ENCODE peak calls at places on chromosome 15, in four cellular contexts. One of them, this sample, is unnamed.

GRCh38 chr15:91849749-91850161 is 3.8 kb upstream of the SLCO3A1 start:
- DNase-seq in central memory CD4-positive, alpha-beta T cell: peak
- DNase-seq in aorta: no peak
- DNase-seq in activated CD4-positive, CD25-positive, alpha-beta regulatory T cell: no peak
- DNase-seq in this sample: no peak

GRCh38 chr15:68241088-68241935 is 11.8 kb upstream of the CLN6 start:
- DNase-seq in central memory CD4-positive, alpha-beta T cell: no peak
- DNase-seq in aorta: no peak
- DNase-seq in activated CD4-positive, CD25-positive, alpha-beta regulatory T cell: no peak
- DNase-seq in this sample: no peak

GRCh38 chr15:28915935-28916334 is 30.2 kb downstream of the APBA2 start:
- DNase-seq in central memory CD4-positive, alpha-beta T cell: no peak
- DNase-seq in aorta: peak
- DNase-seq in activated CD4-positive, CD25-positive, alpha-beta regulatory T cell: no peak
- DNase-seq in this sample: peak

GRCh38 chr15:82132742-82133141 is 86.9 kb upstream of the MEX3B start:
- DNase-seq in central memory CD4-positive, alpha-beta T cell: no peak
- DNase-seq in aorta: no peak
- DNase-seq in activated CD4-positive, CD25-positive, alpha-beta regulatory T cell: no peak
- DNase-seq in this sample: no peak

GRCh38 chr15:84868037-84868880 is 16.2 kb upstream of the SLC28A1 start:
- DNase-seq in central memory CD4-positive, alpha-beta T cell: no peak
- DNase-seq in aorta: no peak
- DNase-seq in activated CD4-positive, CD25-positive, alpha-beta regulatory T cell: no peak
- DNase-seq in this sample: no peak

GRCh38 chr15:42727740-42728355 is 9.1 kb downstream of the CDAN1 start:
- DNase-seq in central memory CD4-positive, alpha-beta T cell: no peak
- DNase-seq in aorta: no peak
- DNase-seq in activated CD4-positive, CD25-positive, alpha-beta regulatory T cell: no peak
- DNase-seq in this sample: no peak

GRCh38 chr15:68465861-68466560 is 34.0 kb upstream of the ITGA11 start:
- DNase-seq in central memory CD4-positive, alpha-beta T cell: no peak
- DNase-seq in aorta: no peak
- DNase-seq in activated CD4-positive, CD25-positive, alpha-beta regulatory T cell: no peak
- DNase-seq in this sample: no peak

GRCh38 chr15:94230886-94231727 is at the start of gene MCTP2:
- DNase-seq in central memory CD4-positive, alpha-beta T cell: peak
- DNase-seq in aorta: peak
- DNase-seq in activated CD4-positive, CD25-positive, alpha-beta regulatory T cell: peak
- DNase-seq in this sample: peak

GRCh38 chr15:70013647-70014310 is 83.9 kb downstream of the TLE3 start:
- DNase-seq in central memory CD4-positive, alpha-beta T cell: no peak
- DNase-seq in aorta: no peak
- DNase-seq in activated CD4-positive, CD25-positive, alpha-beta regulatory T cell: no peak
- DNase-seq in this sample: no peak

GRCh38 chr15:35665855-35666536 is 120.0 kb upstream of the DPH6 start:
- DNase-seq in central memory CD4-positive, alpha-beta T cell: no peak
- DNase-seq in aorta: no peak
- DNase-seq in activated CD4-positive, CD25-positive, alpha-beta regulatory T cell: no peak
- DNase-seq in this sample: no peak

GRCh38 chr15:67931861-67932260 is 92.0 kb upstream of the RNU6-1 start:
- DNase-seq in central memory CD4-positive, alpha-beta T cell: no peak
- DNase-seq in aorta: no peak
- DNase-seq in activated CD4-positive, CD25-positive, alpha-beta regulatory T cell: no peak
- DNase-seq in this sample: no peak

GRCh38 chr15:56371495-56372147 is 6.4 kb downstream of the TEX9 start:
- DNase-seq in central memory CD4-positive, alpha-beta T cell: no peak
- DNase-seq in aorta: no peak
- DNase-seq in activated CD4-positive, CD25-positive, alpha-beta regulatory T cell: no peak
- DNase-seq in this sample: no peak

GRCh38 chr15:28271697-28272250 is 50.2 kb downstream of the HERC2 start:
- DNase-seq in central memory CD4-positive, alpha-beta T cell: no peak
- DNase-seq in aorta: no peak
- DNase-seq in activated CD4-positive, CD25-positive, alpha-beta regulatory T cell: no peak
- DNase-seq in this sample: no peak

GRCh38 chr15:42092666-42093445 is 1.5 kb downstream of the PLA2G4D start:
- DNase-seq in central memory CD4-positive, alpha-beta T cell: no peak
- DNase-seq in aorta: no peak
- DNase-seq in activated CD4-positive, CD25-positive, alpha-beta regulatory T cell: no peak
- DNase-seq in this sample: no peak

GRCh38 chr15:63831041-63831440 is 2.7 kb downstream of the HERC1 start:
- DNase-seq in central memory CD4-positive, alpha-beta T cell: no peak
- DNase-seq in aorta: no peak
- DNase-seq in activated CD4-positive, CD25-positive, alpha-beta regulatory T cell: no peak
- DNase-seq in this sample: no peak

GRCh38 chr15:83398591-83398990 is 48.5 kb upstream of the SH3GL3 start:
- DNase-seq in central memory CD4-positive, alpha-beta T cell: no peak
- DNase-seq in aorta: no peak
- DNase-seq in activated CD4-positive, CD25-positive, alpha-beta regulatory T cell: no peak
- DNase-seq in this sample: no peak

GRCh38 chr15:39888809-39889208 is 31.3 kb downstream of the GPR176 start:
- DNase-seq in central memory CD4-positive, alpha-beta T cell: no peak
- DNase-seq in aorta: no peak
- DNase-seq in activated CD4-positive, CD25-positive, alpha-beta regulatory T cell: no peak
- DNase-seq in this sample: no peak

GRCh38 chr15:99211926-99212325 is 37.5 kb downstream of the TTC23 start:
- DNase-seq in central memory CD4-positive, alpha-beta T cell: no peak
- DNase-seq in aorta: no peak
- DNase-seq in activated CD4-positive, CD25-positive, alpha-beta regulatory T cell: no peak
- DNase-seq in this sample: no peak

GRCh38 chr15:58546635-58547627 is 115.1 kb downstream of the LIPC start:
- DNase-seq in central memory CD4-positive, alpha-beta T cell: no peak
- DNase-seq in aorta: peak
- DNase-seq in activated CD4-positive, CD25-positive, alpha-beta regulatory T cell: no peak
- DNase-seq in this sample: no peak

GRCh38 chr15:74768771-74769342 is 13.0 kb upstream of the CSK start:
- DNase-seq in central memory CD4-positive, alpha-beta T cell: peak
- DNase-seq in aorta: peak
- DNase-seq in activated CD4-positive, CD25-positive, alpha-beta regulatory T cell: peak
- DNase-seq in this sample: no peak

GRCh38 chr15:84715442-84716035 is 400 bp downstream of the SEC11A start:
- DNase-seq in central memory CD4-positive, alpha-beta T cell: no peak
- DNase-seq in aorta: no peak
- DNase-seq in activated CD4-positive, CD25-positive, alpha-beta regulatory T cell: no peak
- DNase-seq in this sample: no peak

GRCh38 chr15:25545017-25545416 is 106.2 kb upstream of the UBE3A start:
- DNase-seq in central memory CD4-positive, alpha-beta T cell: no peak
- DNase-seq in aorta: no peak
- DNase-seq in activated CD4-positive, CD25-positive, alpha-beta regulatory T cell: no peak
- DNase-seq in this sample: no peak

GRCh38 chr15:31526916-31527690 is 200.5 kb downstream of the KLF13 start:
- DNase-seq in central memory CD4-positive, alpha-beta T cell: no peak
- DNase-seq in aorta: no peak
- DNase-seq in activated CD4-positive, CD25-positive, alpha-beta regulatory T cell: no peak
- DNase-seq in this sample: no peak

GRCh38 chr15:68421798-68422402 is 10.1 kb downstream of the ITGA11 start:
- DNase-seq in central memory CD4-positive, alpha-beta T cell: no peak
- DNase-seq in aorta: peak
- DNase-seq in activated CD4-positive, CD25-positive, alpha-beta regulatory T cell: no peak
- DNase-seq in this sample: no peak

GRCh38 chr15:56919708-56920637 is 1.5 kb downstream of the TCF12 start:
- DNase-seq in central memory CD4-positive, alpha-beta T cell: peak
- DNase-seq in aorta: no peak
- DNase-seq in activated CD4-positive, CD25-positive, alpha-beta regulatory T cell: no peak
- DNase-seq in this sample: no peak

GRCh38 chr15:99230867-99231266 is 18.5 kb downstream of the TTC23 start:
- DNase-seq in central memory CD4-positive, alpha-beta T cell: no peak
- DNase-seq in aorta: no peak
- DNase-seq in activated CD4-positive, CD25-positive, alpha-beta regulatory T cell: no peak
- DNase-seq in this sample: no peak

GRCh38 chr15:57866149-57866736 is 159.7 kb downstream of the POLR2M start:
- DNase-seq in central memory CD4-positive, alpha-beta T cell: peak
- DNase-seq in aorta: peak
- DNase-seq in activated CD4-positive, CD25-positive, alpha-beta regulatory T cell: no peak
- DNase-seq in this sample: no peak

GRCh38 chr15:85854345-85855097 is 59.8 kb upstream of the KLHL25 start:
- DNase-seq in central memory CD4-positive, alpha-beta T cell: peak
- DNase-seq in aorta: no peak
- DNase-seq in activated CD4-positive, CD25-positive, alpha-beta regulatory T cell: peak
- DNase-seq in this sample: no peak

GRCh38 chr15:39397883-39398282 is 183.0 kb upstream of the THBS1 start:
- DNase-seq in central memory CD4-positive, alpha-beta T cell: no peak
- DNase-seq in aorta: no peak
- DNase-seq in activated CD4-positive, CD25-positive, alpha-beta regulatory T cell: no peak
- DNase-seq in this sample: no peak

GRCh38 chr15:57559875-57560274 is 31.8 kb upstream of the MYZAP start:
- DNase-seq in central memory CD4-positive, alpha-beta T cell: peak
- DNase-seq in aorta: peak
- DNase-seq in activated CD4-positive, CD25-positive, alpha-beta regulatory T cell: peak
- DNase-seq in this sample: no peak

GRCh38 chr15:64865998-64866520 is 24.3 kb downstream of the PLEKHO2 start:
- DNase-seq in central memory CD4-positive, alpha-beta T cell: no peak
- DNase-seq in aorta: no peak
- DNase-seq in activated CD4-positive, CD25-positive, alpha-beta regulatory T cell: no peak
- DNase-seq in this sample: no peak

GRCh38 chr15:81194723-81195122 is 2.0 kb upstream of the IL16 start:
- DNase-seq in central memory CD4-positive, alpha-beta T cell: no peak
- DNase-seq in aorta: no peak
- DNase-seq in activated CD4-positive, CD25-positive, alpha-beta regulatory T cell: no peak
- DNase-seq in this sample: no peak

GRCh38 chr15:32844118-32844711 is 126.4 kb downstream of the GREM1 start:
- DNase-seq in central memory CD4-positive, alpha-beta T cell: no peak
- DNase-seq in aorta: no peak
- DNase-seq in activated CD4-positive, CD25-positive, alpha-beta regulatory T cell: no peak
- DNase-seq in this sample: no peak

GRCh38 chr15:40045572-40046217 is 6.7 kb upstream of the SRP14 start:
- DNase-seq in central memory CD4-positive, alpha-beta T cell: no peak
- DNase-seq in aorta: no peak
- DNase-seq in activated CD4-positive, CD25-positive, alpha-beta regulatory T cell: no peak
- DNase-seq in this sample: no peak

GRCh38 chr15:52651868-52652267 is 27.3 kb downstream of the ATOSA start:
- DNase-seq in central memory CD4-positive, alpha-beta T cell: peak
- DNase-seq in aorta: no peak
- DNase-seq in activated CD4-positive, CD25-positive, alpha-beta regulatory T cell: no peak
- DNase-seq in this sample: no peak

GRCh38 chr15:55546718-55547117 is 38.7 kb upstream of the DNAAF4 start:
- DNase-seq in central memory CD4-positive, alpha-beta T cell: no peak
- DNase-seq in aorta: no peak
- DNase-seq in activated CD4-positive, CD25-positive, alpha-beta regulatory T cell: no peak
- DNase-seq in this sample: no peak

GRCh38 chr15:26082833-26083174 is 219.7 kb upstream of the ATP10A start:
- DNase-seq in central memory CD4-positive, alpha-beta T cell: no peak
- DNase-seq in aorta: no peak
- DNase-seq in activated CD4-positive, CD25-positive, alpha-beta regulatory T cell: no peak
- DNase-seq in this sample: no peak

GRCh38 chr15:30073915-30074314 is 8.8 kb upstream of the GOLGA8J start:
- DNase-seq in central memory CD4-positive, alpha-beta T cell: no peak
- DNase-seq in aorta: no peak
- DNase-seq in activated CD4-positive, CD25-positive, alpha-beta regulatory T cell: no peak
- DNase-seq in this sample: no peak

GRCh38 chr15:65979316-65979715 is 110.0 kb downstream of the RAB11A start:
- DNase-seq in central memory CD4-positive, alpha-beta T cell: no peak
- DNase-seq in aorta: peak
- DNase-seq in activated CD4-positive, CD25-positive, alpha-beta regulatory T cell: no peak
- DNase-seq in this sample: no peak

This sample was measured in chondrocyte.